ENCODE peak calls at places on chromosomes 5 and 9, in eight cellular contexts. G is epithelial cell of esophagus, S is IMR-90, C is AG04450, T is fibroblast of lung, R is endodermal cell, K is GM06990, B is esophagus muscularis mucosa. W is an unnamed sample.

GRCh38 chr9:35258665-35259474 is 97.1 kb downstream of the UNC13B start:
- DNase-seq in T (peak), B (no peak), R (peak), G (peak), S (peak), C (peak), K (no peak), W (peak)

GRCh38 chr5:59798862-59799667 is 94.5 kb downstream of the PDE4D start:
- DNase-seq in K (peak), G (peak), S (no peak), C (no peak), R (no peak), T (peak), B (no peak), W (no peak)

GRCh38 chr5:14153932-14154646 is 10.9 kb downstream of the TRIO start:
- DNase-seq in K (no peak), R (peak), G (peak), B (peak), T (peak), C (no peak), S (peak), W (no peak)

GRCh38 chr9:73038613-73039012 is 85.8 kb upstream of the ALDH1A1 start:
- DNase-seq in G (no peak), T (peak), K (no peak), R (peak), S (no peak), B (peak), C (no peak), W (peak)

GRCh38 chr9:105978822-105979221 is 284.5 kb downstream of the TMEM38B start:
- DNase-seq in R (no peak), G (no peak), S (no peak), T (no peak), C (no peak), K (no peak), B (peak), W (no peak)

GRCh38 chr5:131379723-131380122 is 115.9 kb downstream of the CDC42SE2 start:
- DNase-seq in G (peak), S (peak), K (peak), T (peak), B (no peak), R (no peak), C (no peak), W (peak)

GRCh38 chr5:35205186-35205585 is 25.1 kb downstream of the PRLR start:
- DNase-seq in S (no peak), G (no peak), B (no peak), T (no peak), C (no peak), K (no peak), R (no peak), W (no peak)

GRCh38 chr9:138049779-138050471 is 172.3 kb downstream of the CACNA1B start:
- DNase-seq in G (no peak), T (no peak), S (no peak), C (no peak), R (peak), K (no peak), B (no peak), W (no peak)

GRCh38 chr9:85742630-85742928 is 825 bp upstream of the AGTPBP1 start:
- DNase-seq in K (no peak), G (peak), C (no peak), B (no peak), R (no peak), T (peak), S (peak), W (no peak)

GRCh38 chr5:106875591-106876297 is 795.0 kb downstream of the EFNA5 start:
- DNase-seq in T (no peak), G (peak), S (peak), C (no peak), K (peak), B (no peak), R (peak), W (no peak)

GRCh38 chr5:38323645-38324295 is 65.4 kb downstream of the EGFLAM start:
- DNase-seq in R (no peak), B (no peak), T (peak), S (peak), G (peak), K (no peak), C (no peak), W (no peak)

GRCh38 chr5:1702318-1702717 is 97.3 kb downstream of the MRPL36 start:
- DNase-seq in C (no peak), G (no peak), T (peak), K (no peak), S (no peak), B (no peak), R (no peak), W (no peak)

GRCh38 chr5:61183538-61183937 is 21.3 kb upstream of the SMIM15 start:
- DNase-seq in S (no peak), G (no peak), T (no peak), K (no peak), R (no peak), B (no peak), C (no peak), W (no peak)

GRCh38 chr5:159337291-159337974 is 7.1 kb upstream of the IL12B start:
- DNase-seq in S (peak), C (no peak), R (no peak), B (peak), T (peak), K (no peak), G (peak), W (no peak)

GRCh38 chr5:138354926-138355378 is 2.5 kb downstream of the KDM3B start:
- DNase-seq in R (peak), K (peak), C (no peak), B (no peak), S (peak), T (peak), G (peak), W (peak)

GRCh38 chr5:172048539-172049101 is 42.2 kb upstream of the FBXW11 start:
- DNase-seq in S (peak), T (peak), G (no peak), R (no peak), K (no peak), B (no peak), C (no peak), W (no peak)

GRCh38 chr9:2837915-2838314 is 6.0 kb downstream of the PUM3 start:
- DNase-seq in T (no peak), K (no peak), G (peak), R (no peak), C (no peak), S (peak), B (no peak), W (no peak)

GRCh38 chr9:23447166-23447565 is 378.9 kb downstream of the ELAVL2 start:
- DNase-seq in G (no peak), C (no peak), R (peak), B (no peak), T (no peak), K (no peak), S (no peak), W (no peak)

GRCh38 chr9:122329592-122329991 is 41.2 kb upstream of the PTGS1 start:
- DNase-seq in T (no peak), K (no peak), G (no peak), R (no peak), C (no peak), S (no peak), B (no peak), W (no peak)

GRCh38 chr5:60339691-60340191 is 360.2 kb downstream of the DEPDC1B start:
- DNase-seq in K (no peak), S (no peak), C (no peak), G (no peak), B (no peak), R (no peak), T (peak), W (no peak)

GRCh38 chr5:88606626-88607025 is 276.4 kb downstream of the MEF2C start:
- DNase-seq in C (no peak), G (no peak), B (no peak), S (no peak), R (no peak), K (no peak), T (no peak), W (no peak)

GRCh38 chr5:78810098-78810497 is 161.5 kb upstream of the LHFPL2 start:
- DNase-seq in R (no peak), K (no peak), T (no peak), C (no peak), G (no peak), B (no peak), S (no peak), W (no peak)

GRCh38 chr5:120258123-120258522 is 206.0 kb upstream of the PRR16 start:
- DNase-seq in C (no peak), T (no peak), S (no peak), B (no peak), G (no peak), K (no peak), R (no peak), W (no peak)

GRCh38 chr5:145792840-145793239 is 42.3 kb downstream of the PRELID2 start:
- DNase-seq in G (no peak), C (no peak), T (no peak), B (no peak), R (peak), K (no peak), S (no peak), W (no peak)

GRCh38 chr5:168706655-168707069 is 127.5 kb upstream of the PANK3 start:
- DNase-seq in R (peak), S (peak), G (peak), B (no peak), T (peak), C (no peak), K (no peak), W (peak)

GRCh38 chr9:29873579-29873978 is 2300.3 kb upstream of the C9orf72 start:
- DNase-seq in G (no peak), C (no peak), K (no peak), B (no peak), T (no peak), S (no peak), R (no peak), W (no peak)
- TF ChIP-seq CTCF in G (no peak), C (no peak), K (no peak), B (no peak), T (no peak), S (no peak), R (no peak), W (no peak)

GRCh38 chr9:131097259-131097947 is 1.1 kb downstream of the AIF1L start:
- DNase-seq in K (no peak), G (no peak), S (no peak), B (no peak), R (no peak), C (no peak), T (no peak), W (no peak)
- H3K4me3 ChIP-seq in K (no peak), G (peak), S (no peak), B (peak), R (peak), C (no peak), T (no peak), W (peak)

DNA sequence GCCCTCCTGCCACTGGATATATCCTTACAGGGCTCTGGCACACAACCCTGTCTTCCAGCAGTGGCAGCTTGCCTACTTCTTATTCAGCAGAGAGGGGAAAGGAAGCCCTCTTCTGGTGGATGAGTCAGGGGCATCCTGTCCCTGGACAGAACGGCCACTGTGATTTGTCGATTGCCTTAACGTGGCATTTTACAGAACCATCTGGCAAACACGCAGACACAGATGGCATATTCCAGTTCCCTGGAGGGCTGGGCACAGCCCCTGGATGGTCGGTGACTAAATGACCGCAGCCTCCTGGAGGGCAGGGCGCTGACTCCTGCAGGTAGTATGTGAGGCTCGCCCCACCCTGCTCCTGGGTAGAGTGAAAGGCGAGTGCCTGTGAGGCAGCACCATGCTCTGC is 62.1 kb downstream of the DCP2 start:
- DNase-seq in K (no peak), B (peak), G (peak), T (peak), S (peak), C (no peak), R (no peak), W (no peak)
- TF ChIP-seq CTCF in K (no peak), B (no peak), G (no peak), T (no peak), S (peak), C (peak), R (peak), W (no peak)

GRCh38 chr9:130893250-130894101 is 3.1 kb downstream of the QRFP start:
- DNase-seq in B (no peak), T (no peak), G (peak), K (no peak), S (no peak), R (peak), C (no peak), W (no peak)
- H3K4me3 ChIP-seq in B (no peak), T (no peak), G (no peak), K (no peak), S (no peak), R (no peak), C (no peak), W (no peak)

GRCh38 chr5:151225071-151225470 is 1.2 kb upstream of the CCDC69 start:
- DNase-seq in T (no peak), B (no peak), S (no peak), K (no peak), G (no peak), C (no peak), R (no peak), W (no peak)

GRCh38 chr5:151222054-151222768 is 1.7 kb downstream of the CCDC69 start:
- DNase-seq in R (no peak), S (no peak), B (no peak), K (no peak), T (no peak), G (no peak), C (no peak), W (no peak)

GRCh38 chr5:151224372-151224771 is 480 bp upstream of the CCDC69 start:
- DNase-seq in B (no peak), G (no peak), T (no peak), C (no peak), S (no peak), K (no peak), R (no peak), W (no peak)

GRCh38 chr5:151222769-151223446 is 984 bp downstream of the CCDC69 start:
- DNase-seq in B (no peak), K (no peak), C (no peak), G (peak), R (peak), S (no peak), T (no peak), W (no peak)

DNA sequence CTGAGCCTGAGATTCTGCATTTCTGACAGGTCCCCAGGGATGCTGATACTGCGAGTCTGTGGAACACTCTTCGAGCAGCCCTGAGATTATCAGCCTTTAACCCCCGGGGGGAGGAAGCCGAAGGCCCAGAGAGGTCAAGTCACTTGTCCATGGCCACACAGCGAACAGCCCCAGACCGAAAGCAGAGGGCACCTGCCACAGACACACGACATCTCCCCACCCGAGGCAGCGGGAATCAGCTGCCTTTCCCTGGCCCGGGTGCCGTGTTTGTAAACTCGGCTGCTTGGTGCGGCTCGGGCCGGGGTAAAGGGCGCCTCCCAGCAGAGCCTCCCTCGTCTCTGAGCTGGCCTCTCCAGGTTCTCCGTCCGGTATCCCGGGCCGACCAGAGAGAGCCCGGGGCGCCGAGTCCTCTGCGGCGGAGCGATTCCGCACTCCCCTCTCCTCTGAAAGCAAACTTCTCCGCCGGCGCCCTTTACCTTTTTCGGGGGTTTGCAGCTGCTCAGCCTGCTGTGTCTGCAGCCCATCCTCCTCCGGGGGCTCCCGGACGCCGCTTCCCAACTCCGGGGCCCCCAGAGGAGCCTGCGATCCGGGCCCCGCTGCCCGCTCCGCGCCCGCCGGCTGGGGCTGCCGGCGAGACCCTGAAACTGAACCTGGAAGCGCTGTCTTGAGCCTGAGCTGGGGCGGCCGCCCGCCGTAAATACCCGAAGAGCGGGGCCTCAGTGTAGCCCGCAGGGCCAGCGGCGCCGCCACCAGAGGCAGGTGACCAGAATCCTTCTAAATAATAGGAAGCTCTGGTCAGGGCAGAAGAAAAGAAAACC is at the start of gene CCDC69:
- DNase-seq in R (peak), T (peak), S (peak), B (no peak), C (no peak), G (peak), K (peak), W (peak)
- TF ChIP-seq CTCF in R (peak), T (no peak), S (no peak), B (peak), C (peak), G (no peak), K (no peak), W (no peak)

GRCh38 chr9:133239533-133240090 is 30.6 kb upstream of the OBP2B start:
- DNase-seq in C (no peak), S (no peak), K (no peak), G (no peak), B (no peak), R (no peak), T (no peak), W (no peak)

GRCh38 chr9:133237271-133237731 is 28.3 kb upstream of the OBP2B start:
- DNase-seq in T (peak), B (no peak), K (no peak), C (no peak), R (no peak), S (no peak), G (peak), W (no peak)

GRCh38 chr9:133236291-133237071 is 27.4 kb upstream of the OBP2B start:
- DNase-seq in S (no peak), T (no peak), R (no peak), B (no peak), K (no peak), G (no peak), C (no peak), W (no peak)

GRCh38 chr9:133238272-133238850 is 29.3 kb upstream of the OBP2B start:
- DNase-seq in K (peak), C (no peak), T (peak), G (no peak), B (no peak), S (no peak), R (peak), W (peak)

DNA sequence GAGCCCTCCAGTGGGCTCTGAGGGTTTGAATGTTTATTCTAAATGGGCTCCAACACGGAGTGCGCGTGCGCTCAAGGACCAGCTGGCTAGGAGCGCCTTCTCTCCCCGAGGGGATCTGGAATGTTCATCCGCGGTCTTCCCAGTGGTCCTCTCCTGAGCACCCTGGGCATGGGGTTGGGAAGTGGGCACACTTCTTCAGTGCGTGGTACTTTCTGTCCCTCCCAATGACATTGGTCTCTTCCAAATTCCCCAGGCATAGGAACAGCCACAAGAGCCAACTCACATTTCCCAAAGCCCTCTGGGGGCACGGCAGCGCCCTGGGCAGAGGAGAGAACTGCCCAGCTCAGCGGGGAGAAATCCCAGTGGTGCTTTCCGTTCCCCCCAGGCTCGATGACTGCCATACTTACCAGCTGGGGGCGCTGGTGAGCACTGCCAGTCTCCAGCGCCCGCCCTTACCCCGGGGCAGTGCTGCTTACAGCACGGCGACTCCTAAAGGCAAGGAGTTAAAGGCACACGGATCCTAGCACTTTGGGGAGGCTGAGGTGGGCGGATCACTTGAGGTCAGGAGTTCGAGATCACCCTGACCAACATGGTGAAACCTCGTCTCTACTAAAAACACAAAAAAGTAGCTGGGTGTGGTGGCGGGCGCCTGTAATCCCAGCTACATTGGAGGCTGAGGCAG is 29.9 kb upstream of the OBP2B start:
- DNase-seq in C (no peak), B (no peak), T (peak), S (peak), R (peak), K (peak), G (peak), W (no peak)
- H3K4me3 ChIP-seq in C (no peak), B (peak), T (no peak), S (peak), R (peak), K (no peak), G (no peak), W (peak)

GRCh38 chr9:18756712-18757125 is 276.3 kb downstream of the SAXO1 start:
- DNase-seq in K (peak), S (no peak), C (no peak), G (no peak), B (no peak), R (no peak), T (no peak), W (no peak)
- TF ChIP-seq CTCF in K (no peak), S (no peak), C (no peak), G (no peak), B (no peak), R (no peak), T (no peak), W (no peak)

DNA sequence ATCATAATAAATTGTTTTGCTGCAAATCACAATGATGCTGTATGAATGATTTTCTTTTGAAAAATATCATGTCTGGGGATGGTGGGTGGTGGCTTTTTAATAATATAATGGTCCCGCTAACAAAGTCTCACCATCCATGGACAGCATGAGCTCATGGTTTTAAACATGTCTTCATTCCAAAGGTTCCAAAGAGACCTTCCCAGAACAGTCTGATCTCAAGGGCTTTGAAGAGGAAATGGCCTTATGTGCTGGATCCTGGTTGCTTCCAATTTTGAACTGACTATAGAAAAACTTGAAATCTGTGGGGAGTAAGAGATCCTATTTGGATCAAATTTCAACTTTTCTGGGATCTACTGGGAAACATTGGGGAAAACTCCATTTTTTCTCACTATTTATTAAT is 121.8 kb downstream of the ADAMTS12 start:
- DNase-seq in T (no peak), S (no peak), R (no peak), C (no peak), K (no peak), B (no peak), G (no peak), W (no peak)
- H3K4me3 ChIP-seq in T (no peak), S (no peak), R (no peak), C (no peak), K (no peak), B (no peak), G (no peak), W (no peak)

GRCh38 chr9:88011005-88011766 is 36.9 kb upstream of the CDK20 start:
- DNase-seq in S (peak), K (no peak), R (no peak), G (no peak), C (no peak), T (peak), B (no peak), W (no peak)
- TF ChIP-seq CTCF in S (no peak), K (no peak), R (peak), G (no peak), C (peak), T (peak), B (peak), W (peak)

W was measured in retinal pigment epithelial cell.